ENCODE peak calls at places on chromosomes 12 and 14, in nine cellular contexts. O is heart right ventricle, H is RWPE2, B is neural progenitor cell, I is adrenal gland, N is tibial nerve, Z is Karpas-422, K is IMR-90, V is GM23248. P is an unnamed sample. For H3K4me1, the result is how much of the 10 kb centered on the place peaks cover.

GRCh38 chr14:60753264-60754126 is 18.9 kb downstream of the MNAT1 start:
- DNase-seq in O (no peak), K (peak), H (no peak), N (no peak), B (no peak), Z (peak), I (no peak), V (no peak), P (no peak)

GRCh38 chr14:94653321-94653720 is 41.1 kb downstream of the SERPINA3 start:
- DNase-seq in I (no peak), V (no peak), H (no peak), K (no peak), Z (no peak), O (no peak), N (no peak), B (no peak), P (no peak)

GRCh38 chr14:71142375-71143038 is 235.2 kb downstream of the PCNX1 start:
- DNase-seq in O (no peak), B (no peak), Z (no peak), K (peak), H (no peak), I (no peak), N (no peak), V (peak), P (no peak)

GRCh38 chr14:92459479-92460421 is 53.8 kb upstream of the RIN3 start:
- DNase-seq in K (no peak), H (no peak), N (no peak), B (no peak), Z (no peak), O (peak), V (no peak), I (peak), P (no peak)

GRCh38 chr12:22672951-22673350 is 48.0 kb downstream of the ETNK1 start:
- DNase-seq in O (no peak), Z (no peak), I (no peak), V (peak), N (no peak), H (no peak), B (no peak), K (peak), P (no peak)

GRCh38 chr14:55713496-55713895 is 133.5 kb downstream of the KTN1 start:
- DNase-seq in I (no peak), H (no peak), O (no peak), Z (no peak), K (no peak), B (no peak), N (no peak), V (no peak), P (no peak)

GRCh38 chr12:29771786-29772185 is 12.0 kb downstream of the TMTC1 start:
- DNase-seq in V (peak), O (no peak), I (no peak), H (no peak), Z (no peak), N (no peak), K (peak), B (no peak), P (no peak)

GRCh38 chr12:113465808-113466769 is 5.6 kb downstream of the LHX5 start:
- DNase-seq in B (peak), Z (no peak), O (no peak), K (no peak), V (no peak), I (no peak), N (no peak), H (no peak), P (no peak)

GRCh38 chr12:43789941-43790340 is 16.2 kb downstream of the TWF1 start:
- DNase-seq in Z (no peak), K (peak), I (no peak), H (no peak), O (no peak), N (no peak), V (peak), B (no peak), P (no peak)

GRCh38 chr12:65474831-65475230 is 196.3 kb downstream of the MSRB3 start:
- DNase-seq in H (no peak), V (no peak), I (no peak), B (no peak), N (no peak), O (no peak), K (no peak), Z (no peak), P (no peak)

GRCh38 chr14:74973003-74973614 is 17.7 kb upstream of the PGF start:
- DNase-seq in O (peak), Z (no peak), V (no peak), H (peak), N (no peak), B (no peak), I (peak), K (peak), P (no peak)

GRCh38 chr12:75437564-75437963 is 43.0 kb upstream of the GLIPR1 start:
- DNase-seq in V (peak), K (peak), H (no peak), I (no peak), O (no peak), Z (peak), B (no peak), N (no peak), P (no peak)

GRCh38 chr14:91872011-91872476 is 4.7 kb upstream of the TC2N start:
- DNase-seq in B (no peak), K (no peak), N (peak), H (no peak), I (no peak), Z (no peak), V (peak), O (no peak), P (no peak)

GRCh38 chr12:39157696-39158342 is 252.4 kb upstream of the CPNE8 start:
- DNase-seq in I (peak), Z (no peak), B (no peak), V (no peak), N (no peak), K (no peak), H (no peak), O (no peak), P (no peak)

GRCh38 chr14:21106191-21106505 is 5.3 kb downstream of the TMEM253 start:
- DNase-seq in O (no peak), V (peak), N (no peak), H (no peak), K (no peak), I (no peak), B (no peak), Z (no peak), P (no peak)

GRCh38 chr14:76647699-76648298 is 113.5 kb upstream of the VASH1 start:
- DNase-seq in O (no peak), K (peak), B (peak), Z (peak), V (peak), H (no peak), I (peak), N (no peak), P (no peak)

GRCh38 chr14:94665121-94665520 is 52.9 kb downstream of the SERPINA3 start:
- DNase-seq in K (peak), Z (no peak), O (no peak), N (no peak), B (no peak), I (no peak), V (peak), H (no peak), P (no peak)

GRCh38 chr12:101620762-101621133 is 26.0 kb downstream of the MYBPC1 start:
- DNase-seq in I (no peak), N (no peak), B (no peak), H (no peak), V (no peak), Z (no peak), O (no peak), K (no peak), P (no peak)

GRCh38 chr12:103455020-103455763 is 40.6 kb downstream of the C12orf42 start:
- DNase-seq in N (no peak), I (no peak), H (no peak), Z (no peak), B (no peak), V (no peak), O (no peak), K (no peak), P (no peak)

GRCh38 chr12:3490848-3491382 is at the start of gene PRMT8:
- DNase-seq in Z (no peak), O (no peak), K (no peak), V (peak), N (no peak), I (no peak), B (peak), H (no peak), P (no peak)

GRCh38 chr14:35814371-35815005 is 5.4 kb upstream of the RALGAPA1 start:
- DNase-seq in Z (peak), H (no peak), V (peak), I (peak), B (peak), K (peak), N (no peak), O (peak), P (peak)

GRCh38 chr12:42590324-42590934 is 883 bp upstream of the PRICKLE1 start:
- DNase-seq in K (no peak), V (peak), Z (no peak), O (peak), N (no peak), B (peak), H (no peak), I (peak), P (no peak)

GRCh38 chr12:66744956-66745383 is 66.1 kb upstream of the GRIP1 start:
- DNase-seq in O (no peak), Z (no peak), V (no peak), K (no peak), I (no peak), N (no peak), B (no peak), H (no peak), P (no peak)

GRCh38 chr12:12919666-12920435 is 28.5 kb downstream of the GPRC5A start:
- DNase-seq in I (no peak), O (no peak), Z (no peak), B (no peak), K (no peak), N (no peak), H (no peak), V (no peak), P (no peak)
- H3K27ac ChIP-seq in I (no peak), O (no peak), Z (no peak), B (no peak), K (no peak), N (no peak), H (no peak), V (no peak), P (no peak)

DNA sequence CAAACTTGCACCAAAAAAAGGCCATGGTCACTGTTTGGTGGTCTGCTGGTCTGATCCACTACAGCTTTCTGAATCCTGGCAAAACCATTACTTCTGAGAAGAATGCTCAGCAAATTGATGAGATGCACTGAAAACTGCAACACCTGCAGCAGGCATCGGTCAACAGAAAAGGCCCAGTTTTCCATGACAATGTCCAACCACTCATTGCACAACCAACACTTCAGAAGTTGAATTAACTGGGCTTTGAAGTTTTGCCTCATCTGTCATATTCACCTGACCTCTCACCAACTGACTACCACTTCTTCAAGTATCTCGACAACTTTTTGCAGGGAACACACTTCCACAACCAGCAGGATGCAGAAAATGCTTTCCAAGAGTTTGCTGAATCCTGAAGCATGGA is 7.0 kb upstream of the DHRS2 start:
- DNase-seq in O (no peak), K (no peak), V (no peak), N (no peak), H (no peak), B (no peak), Z (no peak), I (no peak), P (no peak)
- H3K4me1 ChIP-seq in O (under half), K (under half), V (under half), N (under half), H (under half), B (under half), Z (under half), I (under half), P (under half)

GRCh38 chr12:11787437-11787836 is 138.0 kb downstream of the ETV6 start:
- DNase-seq in H (no peak), K (no peak), V (no peak), I (no peak), O (no peak), B (no peak), N (no peak), Z (no peak), P (no peak)

GRCh38 chr12:11782914-11783420 is 133.5 kb downstream of the ETV6 start:
- DNase-seq in B (no peak), K (no peak), N (no peak), I (no peak), Z (no peak), O (no peak), H (no peak), V (no peak), P (no peak)

GRCh38 chr12:11786638-11787365 is 137.3 kb downstream of the ETV6 start:
- DNase-seq in H (no peak), K (no peak), B (no peak), I (no peak), Z (no peak), O (no peak), V (no peak), N (no peak), P (no peak)

GRCh38 chr12:11787921-11788849 is 138.7 kb downstream of the ETV6 start:
- DNase-seq in H (no peak), B (peak), O (no peak), N (no peak), K (no peak), Z (no peak), V (no peak), I (no peak), P (no peak)

GRCh38 chr12:11785722-11786121 is 136.2 kb downstream of the ETV6 start:
- DNase-seq in I (no peak), Z (no peak), V (peak), H (no peak), B (no peak), O (no peak), K (peak), N (no peak), P (no peak)
- H3K27ac ChIP-seq in I (no peak), Z (no peak), V (peak), H (no peak), B (no peak), O (no peak), K (no peak), N (no peak), P (peak)

DNA sequence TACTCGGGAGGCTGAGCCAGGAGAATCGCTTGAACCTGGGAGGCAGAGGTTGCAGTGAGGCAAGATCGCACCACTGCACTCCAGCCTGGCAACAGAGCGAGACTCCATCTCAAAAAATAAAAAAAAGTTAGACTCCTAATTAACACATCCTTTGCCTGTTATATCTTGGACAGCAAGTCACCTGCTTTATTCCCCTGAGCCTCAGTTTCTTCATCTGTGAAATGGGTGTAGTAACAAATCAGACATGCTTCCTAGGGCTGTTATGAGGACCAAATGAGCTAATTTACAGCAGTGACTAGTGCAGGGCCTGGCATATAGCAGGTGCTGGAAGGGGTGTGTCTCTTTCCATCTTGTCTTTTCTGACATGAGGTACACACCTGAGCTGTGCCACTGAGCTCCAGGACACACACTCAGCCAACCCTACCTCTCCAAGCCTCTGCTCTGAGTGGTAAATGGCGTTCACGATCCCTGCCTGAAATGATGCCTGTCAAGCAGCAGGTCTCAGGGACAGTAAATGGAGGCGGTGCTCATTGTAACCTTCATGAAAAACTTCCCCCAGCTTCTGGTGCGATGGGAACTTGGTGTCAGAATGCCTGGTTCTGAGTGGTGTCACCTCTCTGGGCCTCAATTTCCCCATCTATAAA is 31.7 kb downstream of the FOXN4 start:
- DNase-seq in V (no peak), K (no peak), Z (no peak), O (no peak), I (no peak), H (no peak), N (no peak), B (no peak), P (no peak)
- H3K4me1 ChIP-seq in V (under half), K (under half), Z (under half), O (under half), I (under half), H (under half), N (under half), B (under half), P (under half)

DNA sequence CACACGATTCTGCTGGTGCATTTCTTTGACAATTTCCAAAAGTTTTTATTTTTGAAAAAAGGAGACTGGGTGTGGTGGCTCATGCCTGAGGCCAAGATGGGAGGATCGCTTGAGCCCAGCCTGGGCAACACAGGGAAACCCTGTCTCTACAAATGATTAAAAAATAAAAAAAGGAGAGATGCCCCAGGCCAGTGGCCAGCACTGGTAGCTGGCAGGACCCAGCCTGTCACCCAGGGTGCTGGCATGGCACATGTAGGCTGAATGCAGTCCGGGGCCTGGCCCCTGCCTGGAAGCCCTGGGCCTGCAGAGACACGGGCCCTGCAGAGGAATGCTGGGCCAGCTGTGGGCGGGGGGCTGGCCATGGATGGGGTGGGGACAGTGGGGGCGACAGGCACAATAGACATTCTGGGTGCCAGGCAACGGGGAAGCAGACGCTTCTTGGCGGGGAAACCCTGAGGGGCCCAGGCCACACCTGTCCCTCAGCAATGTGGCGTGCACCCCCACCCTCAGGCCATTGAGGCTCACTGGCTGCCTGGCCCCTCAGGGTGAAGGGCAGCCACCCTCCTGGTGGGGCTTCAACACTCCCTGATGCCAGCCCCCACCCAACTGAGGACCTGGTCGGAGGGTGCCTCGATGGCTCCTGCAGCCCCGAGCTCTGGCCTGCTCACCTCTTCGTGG is 12.0 kb downstream of the TRMT61A start:
- DNase-seq in N (no peak), O (peak), K (no peak), V (no peak), B (no peak), Z (no peak), I (no peak), H (no peak), P (no peak)
- H3K27ac ChIP-seq in N (peak), O (no peak), K (peak), V (peak), B (no peak), Z (no peak), I (no peak), H (peak), P (peak)

DNA sequence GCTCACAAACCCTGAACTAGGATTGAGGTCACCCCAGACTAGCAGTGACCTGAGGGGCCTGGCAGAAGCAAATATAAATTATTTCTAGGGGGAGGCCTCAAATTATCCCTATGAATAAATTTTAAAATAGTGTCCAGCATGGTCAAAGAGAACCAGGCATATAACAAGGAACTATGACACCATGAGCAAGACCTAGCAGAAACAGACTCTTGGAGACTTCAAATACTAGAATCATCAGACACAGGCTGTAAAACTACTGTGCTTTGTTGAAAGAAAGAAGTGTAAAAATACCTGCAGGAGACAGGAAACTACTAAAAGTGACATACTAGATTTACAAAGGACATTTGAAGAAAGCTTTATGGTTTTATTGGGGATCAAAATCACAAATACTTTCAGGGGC is 3.2 kb upstream of the BCL7A start:
- DNase-seq in I (no peak), N (no peak), O (no peak), B (no peak), K (no peak), Z (peak), V (no peak), H (no peak), P (no peak)
- H3K4me1 ChIP-seq in I (under half), N (under half), O (under half), B (under half), K (under half), Z (under half), V (under half), H (under half), P (under half)

GRCh38 chr12:27550653-27550975 is 26.6 kb downstream of the PPFIBP1 start:
- DNase-seq in V (peak), B (no peak), O (no peak), K (no peak), H (no peak), Z (no peak), N (no peak), I (no peak), P (no peak)
- H3K27ac ChIP-seq in V (peak), B (no peak), O (peak), K (no peak), H (peak), Z (no peak), N (no peak), I (peak), P (no peak)

DNA sequence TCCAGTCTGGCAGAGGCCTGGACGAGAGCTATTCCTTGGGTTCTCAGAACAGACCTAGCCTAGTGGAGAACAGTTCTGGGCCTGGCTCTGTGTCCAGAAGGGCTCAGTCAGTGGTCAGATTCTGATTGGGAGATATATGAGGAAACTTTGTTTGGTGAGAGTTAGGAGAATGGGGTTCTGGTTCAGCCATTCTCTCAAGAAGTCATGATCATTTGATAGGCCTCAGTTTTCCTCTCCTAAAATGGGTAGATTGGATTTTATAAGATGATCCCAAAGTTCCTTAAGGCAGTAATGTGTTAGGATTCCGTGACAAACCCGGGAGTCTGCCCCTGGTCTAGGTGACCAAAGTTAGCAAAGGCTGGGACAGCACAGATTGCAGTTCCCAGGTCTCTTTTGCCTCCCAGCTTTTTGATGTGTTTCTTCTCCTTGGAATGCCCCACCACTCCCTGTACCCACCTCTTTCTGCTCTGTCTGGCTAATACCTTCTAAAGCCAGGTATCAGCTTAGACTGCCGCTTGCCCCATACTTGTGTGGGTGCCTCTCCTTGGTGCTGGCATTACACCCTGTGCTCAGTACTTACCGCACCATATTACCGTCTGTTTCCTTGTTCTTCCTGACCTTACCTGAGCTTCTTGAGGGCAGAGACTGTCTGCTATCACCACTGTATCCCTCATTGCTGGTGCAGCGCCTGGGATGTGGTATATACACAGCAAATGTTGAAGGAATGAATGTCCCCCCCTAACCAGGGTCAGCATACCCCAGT is 25.5 kb downstream of the SUSD6 start:
- DNase-seq in V (no peak), H (no peak), O (no peak), K (no peak), I (no peak), Z (no peak), N (no peak), B (no peak), P (no peak)
- H3K4me1 ChIP-seq in V (under half), H (under half), O (half or more), K (under half), I (half or more), Z (half or more), N (half or more), B (half or more), P (half or more)